ENCODE peak calls at places on chromosomes 1 and 21, in seven cellular contexts. One of them, this sample, is unnamed.

GRCh38 chr1:167210966-167211674 is 9.6 kb upstream of the POU2F1 start:
- DNase-seq in activated T-helper 1 cell treated with Interleukin-2 at 50 U/mL for 16 hours: no peak
- DNase-seq in activated CD4-positive, alpha-beta T cell treated with anti-CD3 and anti-CD28 coated beads, Interleukin-2, amount 50 U/mL, for 24 hours: no peak
- DNase-seq in endothelial cell: no peak
- DNase-seq in midbrain: no peak
- DNase-seq in activated naive CD4-positive, alpha-beta T cell treated with anti-CD3 and anti-CD28 coated beads, Interleukin-2, amount 50 U/mL, for 16 hours: no peak
- DNase-seq in Right ventricle myocardium superior: no peak
- DNase-seq in this sample: no peak

GRCh38 chr1:112375701-112376100 is 20.3 kb upstream of the CTTNBP2NL start:
- DNase-seq in activated T-helper 1 cell treated with Interleukin-2 at 50 U/mL for 16 hours: no peak
- DNase-seq in activated CD4-positive, alpha-beta T cell treated with anti-CD3 and anti-CD28 coated beads, Interleukin-2, amount 50 U/mL, for 24 hours: no peak
- DNase-seq in endothelial cell: no peak
- DNase-seq in midbrain: no peak
- DNase-seq in activated naive CD4-positive, alpha-beta T cell treated with anti-CD3 and anti-CD28 coated beads, Interleukin-2, amount 50 U/mL, for 16 hours: no peak
- DNase-seq in Right ventricle myocardium superior: no peak
- DNase-seq in this sample: no peak

GRCh38 chr1:90114521-90115141 is 119.7 kb downstream of the ZNF326 start:
- DNase-seq in activated T-helper 1 cell treated with Interleukin-2 at 50 U/mL for 16 hours: no peak
- DNase-seq in activated CD4-positive, alpha-beta T cell treated with anti-CD3 and anti-CD28 coated beads, Interleukin-2, amount 50 U/mL, for 24 hours: peak
- DNase-seq in endothelial cell: peak
- DNase-seq in midbrain: peak
- DNase-seq in activated naive CD4-positive, alpha-beta T cell treated with anti-CD3 and anti-CD28 coated beads, Interleukin-2, amount 50 U/mL, for 16 hours: no peak
- DNase-seq in Right ventricle myocardium superior: no peak
- DNase-seq in this sample: peak

GRCh38 chr1:8427986-8428385 is 110.1 kb downstream of the SLC45A1 start:
- DNase-seq in activated T-helper 1 cell treated with Interleukin-2 at 50 U/mL for 16 hours: no peak
- DNase-seq in activated CD4-positive, alpha-beta T cell treated with anti-CD3 and anti-CD28 coated beads, Interleukin-2, amount 50 U/mL, for 24 hours: no peak
- DNase-seq in endothelial cell: no peak
- DNase-seq in midbrain: no peak
- DNase-seq in activated naive CD4-positive, alpha-beta T cell treated with anti-CD3 and anti-CD28 coated beads, Interleukin-2, amount 50 U/mL, for 16 hours: no peak
- DNase-seq in Right ventricle myocardium superior: peak
- DNase-seq in this sample: no peak

GRCh38 chr1:92958203-92958970 is 2.9 kb downstream of the DIPK1A start:
- DNase-seq in activated T-helper 1 cell treated with Interleukin-2 at 50 U/mL for 16 hours: no peak
- DNase-seq in activated CD4-positive, alpha-beta T cell treated with anti-CD3 and anti-CD28 coated beads, Interleukin-2, amount 50 U/mL, for 24 hours: no peak
- DNase-seq in endothelial cell: no peak
- DNase-seq in midbrain: no peak
- DNase-seq in activated naive CD4-positive, alpha-beta T cell treated with anti-CD3 and anti-CD28 coated beads, Interleukin-2, amount 50 U/mL, for 16 hours: no peak
- DNase-seq in Right ventricle myocardium superior: no peak
- DNase-seq in this sample: no peak

GRCh38 chr1:81420760-81421159 is 380.0 kb upstream of the ADGRL2 start:
- DNase-seq in activated T-helper 1 cell treated with Interleukin-2 at 50 U/mL for 16 hours: no peak
- DNase-seq in activated CD4-positive, alpha-beta T cell treated with anti-CD3 and anti-CD28 coated beads, Interleukin-2, amount 50 U/mL, for 24 hours: no peak
- DNase-seq in endothelial cell: no peak
- DNase-seq in midbrain: no peak
- DNase-seq in activated naive CD4-positive, alpha-beta T cell treated with anti-CD3 and anti-CD28 coated beads, Interleukin-2, amount 50 U/mL, for 16 hours: no peak
- DNase-seq in Right ventricle myocardium superior: no peak
- DNase-seq in this sample: no peak

GRCh38 chr1:109762821-109763645 is 690 bp downstream of the EPS8L3 start:
- DNase-seq in activated T-helper 1 cell treated with Interleukin-2 at 50 U/mL for 16 hours: no peak
- DNase-seq in activated CD4-positive, alpha-beta T cell treated with anti-CD3 and anti-CD28 coated beads, Interleukin-2, amount 50 U/mL, for 24 hours: no peak
- DNase-seq in endothelial cell: no peak
- DNase-seq in midbrain: no peak
- DNase-seq in activated naive CD4-positive, alpha-beta T cell treated with anti-CD3 and anti-CD28 coated beads, Interleukin-2, amount 50 U/mL, for 16 hours: peak
- DNase-seq in Right ventricle myocardium superior: peak
- DNase-seq in this sample: no peak

GRCh38 chr1:165387956-165388355 is 31.4 kb upstream of the LMX1A start:
- DNase-seq in activated T-helper 1 cell treated with Interleukin-2 at 50 U/mL for 16 hours: no peak
- DNase-seq in activated CD4-positive, alpha-beta T cell treated with anti-CD3 and anti-CD28 coated beads, Interleukin-2, amount 50 U/mL, for 24 hours: no peak
- DNase-seq in endothelial cell: no peak
- DNase-seq in midbrain: no peak
- DNase-seq in activated naive CD4-positive, alpha-beta T cell treated with anti-CD3 and anti-CD28 coated beads, Interleukin-2, amount 50 U/mL, for 16 hours: no peak
- DNase-seq in Right ventricle myocardium superior: no peak
- DNase-seq in this sample: no peak

GRCh38 chr1:112625696-112626095 is 6.1 kb downstream of the CAPZA1 start:
- DNase-seq in activated T-helper 1 cell treated with Interleukin-2 at 50 U/mL for 16 hours: no peak
- DNase-seq in activated CD4-positive, alpha-beta T cell treated with anti-CD3 and anti-CD28 coated beads, Interleukin-2, amount 50 U/mL, for 24 hours: no peak
- DNase-seq in endothelial cell: no peak
- DNase-seq in midbrain: no peak
- DNase-seq in activated naive CD4-positive, alpha-beta T cell treated with anti-CD3 and anti-CD28 coated beads, Interleukin-2, amount 50 U/mL, for 16 hours: no peak
- DNase-seq in Right ventricle myocardium superior: no peak
- DNase-seq in this sample: no peak

GRCh38 chr1:181675091-181675490 is 191.8 kb downstream of the CACNA1E start:
- DNase-seq in activated T-helper 1 cell treated with Interleukin-2 at 50 U/mL for 16 hours: no peak
- DNase-seq in activated CD4-positive, alpha-beta T cell treated with anti-CD3 and anti-CD28 coated beads, Interleukin-2, amount 50 U/mL, for 24 hours: no peak
- DNase-seq in endothelial cell: no peak
- DNase-seq in midbrain: no peak
- DNase-seq in activated naive CD4-positive, alpha-beta T cell treated with anti-CD3 and anti-CD28 coated beads, Interleukin-2, amount 50 U/mL, for 16 hours: no peak
- DNase-seq in Right ventricle myocardium superior: no peak
- DNase-seq in this sample: no peak

GRCh38 chr21:29626787-29627470 is 312.9 kb downstream of the GRIK1 start:
- DNase-seq in activated T-helper 1 cell treated with Interleukin-2 at 50 U/mL for 16 hours: no peak
- DNase-seq in activated CD4-positive, alpha-beta T cell treated with anti-CD3 and anti-CD28 coated beads, Interleukin-2, amount 50 U/mL, for 24 hours: no peak
- DNase-seq in endothelial cell: no peak
- DNase-seq in midbrain: no peak
- DNase-seq in activated naive CD4-positive, alpha-beta T cell treated with anti-CD3 and anti-CD28 coated beads, Interleukin-2, amount 50 U/mL, for 16 hours: no peak
- DNase-seq in Right ventricle myocardium superior: no peak
- DNase-seq in this sample: no peak

GRCh38 chr1:108129999-108130398 is 70.1 kb downstream of the SLC25A24 start:
- DNase-seq in activated T-helper 1 cell treated with Interleukin-2 at 50 U/mL for 16 hours: no peak
- DNase-seq in activated CD4-positive, alpha-beta T cell treated with anti-CD3 and anti-CD28 coated beads, Interleukin-2, amount 50 U/mL, for 24 hours: no peak
- DNase-seq in endothelial cell: no peak
- DNase-seq in midbrain: no peak
- DNase-seq in activated naive CD4-positive, alpha-beta T cell treated with anti-CD3 and anti-CD28 coated beads, Interleukin-2, amount 50 U/mL, for 16 hours: no peak
- DNase-seq in Right ventricle myocardium superior: no peak
- DNase-seq in this sample: no peak

GRCh38 chr1:161216945-161217712 is 2.0 kb downstream of the FCER1G start:
- DNase-seq in activated T-helper 1 cell treated with Interleukin-2 at 50 U/mL for 16 hours: no peak
- DNase-seq in activated CD4-positive, alpha-beta T cell treated with anti-CD3 and anti-CD28 coated beads, Interleukin-2, amount 50 U/mL, for 24 hours: no peak
- DNase-seq in endothelial cell: no peak
- DNase-seq in midbrain: no peak
- DNase-seq in activated naive CD4-positive, alpha-beta T cell treated with anti-CD3 and anti-CD28 coated beads, Interleukin-2, amount 50 U/mL, for 16 hours: no peak
- DNase-seq in Right ventricle myocardium superior: no peak
- DNase-seq in this sample: no peak

GRCh38 chr1:202593845-202594244 is 116.4 kb downstream of the SYT2 start:
- DNase-seq in activated T-helper 1 cell treated with Interleukin-2 at 50 U/mL for 16 hours: no peak
- DNase-seq in activated CD4-positive, alpha-beta T cell treated with anti-CD3 and anti-CD28 coated beads, Interleukin-2, amount 50 U/mL, for 24 hours: no peak
- DNase-seq in endothelial cell: no peak
- DNase-seq in midbrain: no peak
- DNase-seq in activated naive CD4-positive, alpha-beta T cell treated with anti-CD3 and anti-CD28 coated beads, Interleukin-2, amount 50 U/mL, for 16 hours: no peak
- DNase-seq in Right ventricle myocardium superior: no peak
- DNase-seq in this sample: no peak

GRCh38 chr1:3438661-3439180 is 15.7 kb upstream of the ARHGEF16 start:
- DNase-seq in activated T-helper 1 cell treated with Interleukin-2 at 50 U/mL for 16 hours: no peak
- DNase-seq in activated CD4-positive, alpha-beta T cell treated with anti-CD3 and anti-CD28 coated beads, Interleukin-2, amount 50 U/mL, for 24 hours: no peak
- DNase-seq in endothelial cell: no peak
- DNase-seq in midbrain: no peak
- DNase-seq in activated naive CD4-positive, alpha-beta T cell treated with anti-CD3 and anti-CD28 coated beads, Interleukin-2, amount 50 U/mL, for 16 hours: no peak
- DNase-seq in Right ventricle myocardium superior: peak
- DNase-seq in this sample: no peak

GRCh38 chr1:41907446-41907845 is 11.3 kb downstream of the HIVEP3 start:
- DNase-seq in activated T-helper 1 cell treated with Interleukin-2 at 50 U/mL for 16 hours: no peak
- DNase-seq in activated CD4-positive, alpha-beta T cell treated with anti-CD3 and anti-CD28 coated beads, Interleukin-2, amount 50 U/mL, for 24 hours: no peak
- DNase-seq in endothelial cell: no peak
- DNase-seq in midbrain: no peak
- DNase-seq in activated naive CD4-positive, alpha-beta T cell treated with anti-CD3 and anti-CD28 coated beads, Interleukin-2, amount 50 U/mL, for 16 hours: no peak
- DNase-seq in Right ventricle myocardium superior: no peak
- DNase-seq in this sample: no peak

GRCh38 chr1:231187556-231187955 is 25.7 kb downstream of the TRIM67 start:
- DNase-seq in activated T-helper 1 cell treated with Interleukin-2 at 50 U/mL for 16 hours: no peak
- DNase-seq in activated CD4-positive, alpha-beta T cell treated with anti-CD3 and anti-CD28 coated beads, Interleukin-2, amount 50 U/mL, for 24 hours: no peak
- DNase-seq in endothelial cell: no peak
- DNase-seq in midbrain: peak
- DNase-seq in activated naive CD4-positive, alpha-beta T cell treated with anti-CD3 and anti-CD28 coated beads, Interleukin-2, amount 50 U/mL, for 16 hours: no peak
- DNase-seq in Right ventricle myocardium superior: no peak
- DNase-seq in this sample: no peak

GRCh38 chr1:65292861-65293593 is 16.3 kb upstream of the DNAJC6 start:
- DNase-seq in activated T-helper 1 cell treated with Interleukin-2 at 50 U/mL for 16 hours: no peak
- DNase-seq in activated CD4-positive, alpha-beta T cell treated with anti-CD3 and anti-CD28 coated beads, Interleukin-2, amount 50 U/mL, for 24 hours: no peak
- DNase-seq in endothelial cell: no peak
- DNase-seq in midbrain: no peak
- DNase-seq in activated naive CD4-positive, alpha-beta T cell treated with anti-CD3 and anti-CD28 coated beads, Interleukin-2, amount 50 U/mL, for 16 hours: no peak
- DNase-seq in Right ventricle myocardium superior: no peak
- DNase-seq in this sample: no peak

GRCh38 chr1:9169601-9170137 is 40.8 kb upstream of the GPR157 start:
- DNase-seq in activated T-helper 1 cell treated with Interleukin-2 at 50 U/mL for 16 hours: no peak
- DNase-seq in activated CD4-positive, alpha-beta T cell treated with anti-CD3 and anti-CD28 coated beads, Interleukin-2, amount 50 U/mL, for 24 hours: no peak
- DNase-seq in endothelial cell: no peak
- DNase-seq in midbrain: no peak
- DNase-seq in activated naive CD4-positive, alpha-beta T cell treated with anti-CD3 and anti-CD28 coated beads, Interleukin-2, amount 50 U/mL, for 16 hours: no peak
- DNase-seq in Right ventricle myocardium superior: no peak
- DNase-seq in this sample: peak

GRCh38 chr1:67312630-67313029 is 5.0 kb downstream of the IL12RB2 start:
- DNase-seq in activated T-helper 1 cell treated with Interleukin-2 at 50 U/mL for 16 hours: no peak
- DNase-seq in activated CD4-positive, alpha-beta T cell treated with anti-CD3 and anti-CD28 coated beads, Interleukin-2, amount 50 U/mL, for 24 hours: no peak
- DNase-seq in endothelial cell: no peak
- DNase-seq in midbrain: no peak
- DNase-seq in activated naive CD4-positive, alpha-beta T cell treated with anti-CD3 and anti-CD28 coated beads, Interleukin-2, amount 50 U/mL, for 16 hours: no peak
- DNase-seq in Right ventricle myocardium superior: no peak
- DNase-seq in this sample: no peak

GRCh38 chr1:153220606-153221303 is 3.4 kb downstream of the PRR9 start:
- DNase-seq in activated T-helper 1 cell treated with Interleukin-2 at 50 U/mL for 16 hours: no peak
- DNase-seq in activated CD4-positive, alpha-beta T cell treated with anti-CD3 and anti-CD28 coated beads, Interleukin-2, amount 50 U/mL, for 24 hours: no peak
- DNase-seq in endothelial cell: no peak
- DNase-seq in midbrain: peak
- DNase-seq in activated naive CD4-positive, alpha-beta T cell treated with anti-CD3 and anti-CD28 coated beads, Interleukin-2, amount 50 U/mL, for 16 hours: no peak
- DNase-seq in Right ventricle myocardium superior: no peak
- DNase-seq in this sample: no peak

GRCh38 chr1:184757406-184757805 is 2.7 kb upstream of the EDEM3 start:
- DNase-seq in activated T-helper 1 cell treated with Interleukin-2 at 50 U/mL for 16 hours: no peak
- DNase-seq in activated CD4-positive, alpha-beta T cell treated with anti-CD3 and anti-CD28 coated beads, Interleukin-2, amount 50 U/mL, for 24 hours: no peak
- DNase-seq in endothelial cell: no peak
- DNase-seq in midbrain: no peak
- DNase-seq in activated naive CD4-positive, alpha-beta T cell treated with anti-CD3 and anti-CD28 coated beads, Interleukin-2, amount 50 U/mL, for 16 hours: no peak
- DNase-seq in Right ventricle myocardium superior: no peak
- DNase-seq in this sample: peak

GRCh38 chr21:46082638-46083270 is 15.2 kb upstream of the COL6A2 start:
- DNase-seq in activated T-helper 1 cell treated with Interleukin-2 at 50 U/mL for 16 hours: no peak
- DNase-seq in activated CD4-positive, alpha-beta T cell treated with anti-CD3 and anti-CD28 coated beads, Interleukin-2, amount 50 U/mL, for 24 hours: no peak
- DNase-seq in endothelial cell: no peak
- DNase-seq in midbrain: no peak
- DNase-seq in activated naive CD4-positive, alpha-beta T cell treated with anti-CD3 and anti-CD28 coated beads, Interleukin-2, amount 50 U/mL, for 16 hours: no peak
- DNase-seq in Right ventricle myocardium superior: no peak
- DNase-seq in this sample: peak

GRCh38 chr1:39305555-39305954 is 101.1 kb downstream of the MACF1 start:
- DNase-seq in activated T-helper 1 cell treated with Interleukin-2 at 50 U/mL for 16 hours: no peak
- DNase-seq in activated CD4-positive, alpha-beta T cell treated with anti-CD3 and anti-CD28 coated beads, Interleukin-2, amount 50 U/mL, for 24 hours: no peak
- DNase-seq in endothelial cell: no peak
- DNase-seq in midbrain: no peak
- DNase-seq in activated naive CD4-positive, alpha-beta T cell treated with anti-CD3 and anti-CD28 coated beads, Interleukin-2, amount 50 U/mL, for 16 hours: no peak
- DNase-seq in Right ventricle myocardium superior: no peak
- DNase-seq in this sample: no peak

GRCh38 chr1:230047114-230047865 is 19.7 kb upstream of the GALNT2 start:
- DNase-seq in activated T-helper 1 cell treated with Interleukin-2 at 50 U/mL for 16 hours: no peak
- DNase-seq in activated CD4-positive, alpha-beta T cell treated with anti-CD3 and anti-CD28 coated beads, Interleukin-2, amount 50 U/mL, for 24 hours: no peak
- DNase-seq in endothelial cell: no peak
- DNase-seq in midbrain: no peak
- DNase-seq in activated naive CD4-positive, alpha-beta T cell treated with anti-CD3 and anti-CD28 coated beads, Interleukin-2, amount 50 U/mL, for 16 hours: no peak
- DNase-seq in Right ventricle myocardium superior: no peak
- DNase-seq in this sample: no peak

GRCh38 chr1:32048440-32048839 is 24.3 kb upstream of the TMEM39B start:
- DNase-seq in activated T-helper 1 cell treated with Interleukin-2 at 50 U/mL for 16 hours: no peak
- DNase-seq in activated CD4-positive, alpha-beta T cell treated with anti-CD3 and anti-CD28 coated beads, Interleukin-2, amount 50 U/mL, for 24 hours: no peak
- DNase-seq in endothelial cell: no peak
- DNase-seq in midbrain: no peak
- DNase-seq in activated naive CD4-positive, alpha-beta T cell treated with anti-CD3 and anti-CD28 coated beads, Interleukin-2, amount 50 U/mL, for 16 hours: no peak
- DNase-seq in Right ventricle myocardium superior: no peak
- DNase-seq in this sample: no peak

GRCh38 chr21:38773108-38774061 is 32.3 kb upstream of the ETS2 start:
- DNase-seq in activated T-helper 1 cell treated with Interleukin-2 at 50 U/mL for 16 hours: no peak
- DNase-seq in activated CD4-positive, alpha-beta T cell treated with anti-CD3 and anti-CD28 coated beads, Interleukin-2, amount 50 U/mL, for 24 hours: no peak
- DNase-seq in endothelial cell: no peak
- DNase-seq in midbrain: no peak
- DNase-seq in activated naive CD4-positive, alpha-beta T cell treated with anti-CD3 and anti-CD28 coated beads, Interleukin-2, amount 50 U/mL, for 16 hours: no peak
- DNase-seq in Right ventricle myocardium superior: peak
- DNase-seq in this sample: no peak

GRCh38 chr1:173248247-173248940 is 41.3 kb upstream of the TNFSF4 start:
- DNase-seq in activated T-helper 1 cell treated with Interleukin-2 at 50 U/mL for 16 hours: no peak
- DNase-seq in activated CD4-positive, alpha-beta T cell treated with anti-CD3 and anti-CD28 coated beads, Interleukin-2, amount 50 U/mL, for 24 hours: no peak
- DNase-seq in endothelial cell: no peak
- DNase-seq in midbrain: no peak
- DNase-seq in activated naive CD4-positive, alpha-beta T cell treated with anti-CD3 and anti-CD28 coated beads, Interleukin-2, amount 50 U/mL, for 16 hours: no peak
- DNase-seq in Right ventricle myocardium superior: no peak
- DNase-seq in this sample: no peak